ENCODE peak calls at places on chromosomes 4 and X, in seven cellular contexts. D is psoas muscle, U is IMR-90, I is fibroblast of lung, J is breast epithelium, R is pancreas, H is GM12878. Q is an unnamed sample.

GRCh38 chrX:74133156-74133796 is 170.7 kb upstream of the ZCCHC13 start:
- DNase-seq in R (peak; percentile 22), H (peak; percentile 19), J (no peak), I (peak; percentile 64), D (no peak), U (peak; percentile 80), Q (no peak)

GRCh38 chr4:926538-926937 is 5.6 kb downstream of the GAK start:
- DNase-seq in I (no peak), H (no peak), R (no peak), U (no peak), D (no peak), J (no peak), Q (no peak)

GRCh38 chr4:11424896-11425295 is 3.8 kb downstream of the HS3ST1 start:
- DNase-seq in U (no peak), J (no peak), H (no peak), I (no peak), R (no peak), D (no peak), Q (no peak)

GRCh38 chr4:111400736-111401135 is 744.5 kb upstream of the FAM241A start:
- DNase-seq in J (no peak), R (no peak), I (peak; percentile 75), H (no peak), U (peak; percentile 81), D (no peak), Q (no peak)

GRCh38 chr4:98605216-98605615 is 53.2 kb downstream of the TSPAN5 start:
- DNase-seq in I (peak; percentile 67), H (no peak), R (no peak), D (no peak), U (no peak), J (no peak), Q (no peak)

GRCh38 chr4:93199492-93199891 is 629.1 kb upstream of the ATOH1 start:
- DNase-seq in J (no peak), D (no peak), R (no peak), H (no peak), I (peak; percentile 31), U (peak; percentile 29), Q (no peak)

GRCh38 chr4:110270492-110271197 is 72.2 kb upstream of the ELOVL6 start:
- DNase-seq in J (no peak), R (no peak), I (peak; percentile 95), H (no peak), U (peak; percentile 67), D (no peak), Q (no peak)

GRCh38 chrX:109863811-109864210 is 130.8 kb upstream of the ACSL4 start:
- DNase-seq in D (no peak), U (no peak), I (no peak), R (no peak), J (no peak), H (no peak), Q (no peak)

GRCh38 chr4:41359069-41359769 is 102.5 kb downstream of the UCHL1 start:
- DNase-seq in I (no peak), J (no peak), H (no peak), R (no peak), D (no peak), U (no peak), Q (no peak)

GRCh38 chrX:52556741-52557140 is 39.9 kb upstream of the XAGE1B start:
- DNase-seq in U (no peak), D (no peak), R (no peak), J (no peak), H (no peak), I (no peak), Q (no peak)

GRCh38 chr4:150232029-150232428 is 153.8 kb downstream of the DCLK2 start:
- DNase-seq in R (no peak), H (no peak), J (no peak), U (no peak), I (no peak), D (no peak), Q (no peak)
- H3K4me1 ChIP-seq in R (peaks cover 13% of the 10 kb centered on the region), H (no peaks in the 10 kb centered on the region), J (no peaks in the 10 kb centered on the region), U (peaks cover 42% of the 10 kb centered on the region), I (peaks cover 43% of the 10 kb centered on the region), D (no peaks in the 10 kb centered on the region), Q (peaks cover 6% of the 10 kb centered on the region)

DNA sequence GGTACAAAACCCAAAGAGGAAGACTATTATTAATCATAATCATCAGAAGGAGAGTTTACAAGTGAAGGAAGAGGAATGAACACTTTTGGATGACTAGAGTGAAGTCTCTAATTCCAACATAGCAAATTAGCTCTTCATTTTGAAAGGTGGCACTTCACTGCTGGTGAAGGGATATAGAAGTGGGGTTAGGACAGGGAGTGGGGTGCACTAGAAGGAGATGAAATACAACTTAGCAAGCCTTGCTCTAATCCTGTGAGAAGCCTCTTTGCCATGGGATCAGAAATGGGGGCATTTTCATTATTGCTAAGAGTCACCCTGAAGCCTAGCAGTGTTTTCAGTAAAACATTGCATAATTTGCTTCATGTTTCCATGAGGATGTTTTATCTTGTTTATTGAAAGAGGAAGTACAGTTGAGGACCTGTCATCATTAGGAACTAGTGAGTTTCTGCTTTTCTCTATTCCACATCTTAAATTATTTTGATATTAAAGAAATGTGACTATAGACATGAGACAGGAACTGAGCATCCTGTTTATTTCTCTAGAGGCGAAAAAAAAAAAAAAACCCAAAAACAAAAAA is 9.3 kb upstream of the GRPR start:
- DNase-seq in R (no peak), H (no peak), D (no peak), I (no peak), U (no peak), J (no peak), Q (no peak)
- H3K27ac ChIP-seq in R (no peak overlapping the region), H (no peak overlapping the region), D (no peak overlapping the region), I (peak overlapping the region; percentile 33), U (no peak overlapping the region), J (no peak overlapping the region), Q (no peak overlapping the region)

GRCh38 chr4:86481429-86481828 is 112.7 kb upstream of the PTPN13 start:
- DNase-seq in I (peak; percentile 6), R (no peak), D (no peak), J (no peak), U (no peak), H (no peak), Q (no peak)

GRCh38 chr4:86482296-86482695 is 111.8 kb upstream of the PTPN13 start:
- DNase-seq in D (no peak), U (no peak), J (no peak), I (no peak), R (no peak), H (no peak), Q (no peak)

GRCh38 chr4:86487738-86488137 is 106.4 kb upstream of the PTPN13 start:
- DNase-seq in D (no peak), R (no peak), I (no peak), H (no peak), J (no peak), U (no peak), Q (no peak)

GRCh38 chr4:86482851-86483490 is 111.1 kb upstream of the PTPN13 start:
- DNase-seq in J (no peak), I (peak; percentile 15), H (no peak), R (no peak), U (no peak), D (no peak), Q (no peak)

DNA sequence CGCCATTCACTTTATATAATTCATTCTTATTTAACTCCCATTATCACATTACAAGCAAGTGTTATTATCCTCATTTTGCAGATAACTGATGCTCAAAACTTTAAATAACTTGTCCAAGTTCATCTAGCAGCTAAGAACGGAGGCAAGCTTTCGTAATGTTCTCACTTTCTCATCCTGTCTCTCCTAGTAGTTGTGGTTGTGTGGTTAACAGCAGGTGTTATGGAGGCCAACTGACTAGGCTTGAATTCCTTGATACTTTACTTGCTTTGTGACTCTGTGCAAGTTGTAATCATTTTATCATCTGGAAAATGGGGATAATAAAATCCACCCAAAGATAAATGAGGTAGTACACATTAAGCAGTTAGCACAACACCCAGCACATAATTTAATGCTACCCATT is 109.9 kb upstream of the PTPN13 start:
- DNase-seq in J (no peak), R (no peak), U (no peak), H (no peak), I (peak; percentile 25), D (no peak), Q (no peak)
- H3K4me1 ChIP-seq in J (no peaks in the 10 kb centered on the region), R (no peaks in the 10 kb centered on the region), U (peaks cover 3% of the 10 kb centered on the region), H (no peaks in the 10 kb centered on the region), I (no peaks in the 10 kb centered on the region), D (no peaks in the 10 kb centered on the region), Q (no peaks in the 10 kb centered on the region)

GRCh38 chr4:6946497-6946896 is 36.9 kb downstream of the TBC1D14 start:
- DNase-seq in I (no peak), H (no peak), R (no peak), D (no peak), U (no peak), J (no peak), Q (no peak)
- H3K27ac ChIP-seq in I (no peak overlapping the region), H (no peak overlapping the region), R (no peak overlapping the region), D (no peak overlapping the region), U (no peak overlapping the region), J (no peak overlapping the region), Q (no peak overlapping the region)

DNA sequence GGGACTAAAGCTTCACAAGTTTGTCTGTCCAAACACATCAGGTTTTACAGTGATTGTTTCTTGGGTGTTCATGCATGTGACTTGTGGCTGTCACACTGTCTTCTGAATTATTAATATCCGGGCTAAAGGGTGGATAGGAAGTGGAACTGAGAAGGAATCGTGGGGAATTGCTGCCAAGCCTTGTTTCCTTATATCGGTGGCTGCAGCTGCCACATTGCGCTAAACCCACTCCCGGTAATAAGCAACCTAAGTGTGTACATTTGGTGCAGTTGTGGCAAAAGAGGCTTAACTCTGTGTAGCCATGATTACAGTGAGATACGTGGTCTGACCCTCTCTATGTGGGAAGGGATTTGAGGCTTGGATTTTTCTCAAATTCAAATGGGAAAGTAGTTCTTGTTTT is 30.7 kb downstream of the SEPTIN11 start:
- DNase-seq in J (no peak), I (no peak), D (no peak), U (no peak), R (no peak), H (no peak), Q (no peak)
- H3K4me1 ChIP-seq in J (no peaks in the 10 kb centered on the region), I (peaks cover 33% of the 10 kb centered on the region), D (peaks cover 29% of the 10 kb centered on the region), U (peaks cover 35% of the 10 kb centered on the region), R (peaks cover 14% of the 10 kb centered on the region), H (peaks cover 32% of the 10 kb centered on the region), Q (peaks cover 6% of the 10 kb centered on the region)

GRCh38 chr4:184857446-184858121 is 31.8 kb upstream of the ACSL1 start:
- DNase-seq in I (no peak), U (no peak), J (no peak), D (no peak), R (no peak), H (no peak), Q (no peak)

GRCh38 chr4:184856277-184856609 is 30.5 kb upstream of the ACSL1 start:
- DNase-seq in R (no peak), D (no peak), I (no peak), U (no peak), H (no peak), J (no peak), Q (no peak)

GRCh38 chr4:184853385-184853784 is 27.6 kb upstream of the ACSL1 start:
- DNase-seq in J (no peak), D (no peak), H (no peak), I (no peak), U (no peak), R (no peak), Q (no peak)

GRCh38 chr4:184851200-184851541 is 25.4 kb upstream of the ACSL1 start:
- DNase-seq in I (no peak), D (no peak), U (no peak), R (no peak), J (no peak), H (peak; percentile 81), Q (no peak)

DNA sequence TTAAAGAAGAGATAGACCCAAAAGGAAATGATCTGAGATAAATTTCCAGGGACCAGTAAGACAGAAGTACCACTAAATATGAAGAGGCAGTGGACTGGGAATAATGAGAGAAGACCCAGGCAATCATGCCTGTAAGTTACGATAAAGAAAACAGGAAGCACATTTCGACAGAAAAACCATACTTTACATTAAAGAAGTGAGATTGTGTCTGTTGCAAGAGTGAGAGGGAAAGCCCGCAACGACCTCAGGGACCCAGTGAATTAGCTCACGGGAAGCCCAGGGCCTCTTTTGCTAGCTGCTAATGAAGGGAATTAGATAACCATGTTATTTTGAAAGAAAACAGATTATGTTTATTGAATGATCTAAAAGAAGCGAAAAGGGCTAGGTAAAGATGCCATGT is 28.9 kb upstream of the ACSL1 start:
- DNase-seq in I (no peak), U (no peak), J (no peak), D (no peak), R (no peak), H (no peak), Q (no peak)
- H3K27ac ChIP-seq in I (no peak overlapping the region), U (no peak overlapping the region), J (no peak overlapping the region), D (no peak overlapping the region), R (no peak overlapping the region), H (peak overlapping the region; percentile 60), Q (no peak overlapping the region)